ENCODE peak calls at places on chromosome 17, in five cellular contexts. B is activated naive CD4-positive, alpha-beta T cell; Q is EL; H is RWPE1; A is dorsolateral prefrontal cortex. Y is an unnamed sample.

GRCh38 chr17:13694934-13695333 is 93.2 kb upstream of the HS3ST3A1 start:
- DNase-seq in B (no peak), A (no peak), H (no peak), Q (no peak), Y (no peak)

GRCh38 chr17:7393613-7394451 is 493 bp downstream of the PLSCR3 start:
- DNase-seq in Q (peak), B (no peak), A (no peak), H (peak), Y (peak)

GRCh38 chr17:57478851-57479250 is 222.5 kb downstream of the MSI2 start:
- DNase-seq in Q (no peak), H (no peak), A (no peak), B (no peak), Y (no peak)

GRCh38 chr17:64507418-64507766 is 615 bp downstream of the CEP95 start:
- DNase-seq in Q (peak), B (no peak), A (no peak), H (peak), Y (no peak)

GRCh38 chr17:40297511-40297910 is 9.8 kb downstream of the CDC6 start:
- DNase-seq in A (no peak), Q (no peak), H (no peak), B (no peak), Y (no peak)

GRCh38 chr17:59695943-59696681 is 11.1 kb downstream of the PTRH2 start:
- DNase-seq in B (no peak), A (no peak), H (no peak), Q (no peak), Y (no peak)

GRCh38 chr17:46887717-46888116 is 35.2 kb upstream of the GOSR2 start:
- DNase-seq in H (no peak), B (no peak), A (no peak), Q (no peak), Y (no peak)

GRCh38 chr17:7839890-7840260 is 5.9 kb downstream of the KDM6B start:
- DNase-seq in B (no peak), Q (peak), A (no peak), H (no peak), Y (no peak)